ENCODE peak calls at places on chromosomes 7 and 10, in nine cellular contexts. One of them, this sample, is unnamed.

GRCh38 chr10:110803830-110804338 is 67.8 kb upstream of the PDCD4 start:
- DNase-seq in GM23338: peak; percentile 77
- DNase-seq in GM23248: peak; percentile 69
- DNase-seq in PC-3: peak; percentile 48
- DNase-seq in hepatocyte: peak; percentile 78
- DNase-seq in HCT116: no peak
- DNase-seq in MM.1S: peak; percentile 38
- DNase-seq in SK-N-SH: peak; percentile 72
- DNase-seq in neural progenitor cell: peak; percentile 75
- DNase-seq in this sample: peak; percentile 74

GRCh38 chr10:36759111-36759805 is 366.1 kb upstream of the ANKRD30A start:
- DNase-seq in GM23338: no peak
- DNase-seq in GM23248: peak; percentile 94
- DNase-seq in PC-3: peak; percentile 100
- DNase-seq in hepatocyte: no peak
- DNase-seq in HCT116: no peak
- DNase-seq in MM.1S: no peak
- DNase-seq in SK-N-SH: no peak
- DNase-seq in neural progenitor cell: no peak
- DNase-seq in this sample: no peak

GRCh38 chr10:133011883-133012282 is 69.5 kb upstream of the CFAP46 start:
- DNase-seq in GM23338: no peak
- DNase-seq in GM23248: no peak
- DNase-seq in PC-3: no peak
- DNase-seq in hepatocyte: no peak
- DNase-seq in HCT116: no peak
- DNase-seq in MM.1S: no peak
- DNase-seq in SK-N-SH: no peak
- DNase-seq in neural progenitor cell: no peak
- DNase-seq in this sample: no peak

GRCh38 chr7:33487998-33488682 is 358.8 kb downstream of the BBS9 start:
- DNase-seq in GM23338: no peak
- DNase-seq in GM23248: no peak
- DNase-seq in PC-3: no peak
- DNase-seq in hepatocyte: no peak
- DNase-seq in HCT116: no peak
- DNase-seq in MM.1S: no peak
- DNase-seq in SK-N-SH: no peak
- DNase-seq in neural progenitor cell: no peak
- DNase-seq in this sample: peak; percentile 4

GRCh38 chr10:18214692-18215563 is 74.7 kb downstream of the CACNB2 start:
- DNase-seq in GM23338: peak; percentile 70
- DNase-seq in GM23248: peak; percentile 76
- DNase-seq in PC-3: peak; percentile 50
- DNase-seq in hepatocyte: peak; percentile 70
- DNase-seq in HCT116: no peak
- DNase-seq in MM.1S: peak; percentile 38
- DNase-seq in SK-N-SH: peak; percentile 46
- DNase-seq in neural progenitor cell: peak; percentile 61
- DNase-seq in this sample: peak; percentile 6

GRCh38 chr10:34280599-34281374 is 534.3 kb downstream of the PARD3 start:
- DNase-seq in GM23338: peak; percentile 50
- DNase-seq in GM23248: peak; percentile 95
- DNase-seq in PC-3: peak; percentile 100
- DNase-seq in hepatocyte: peak; percentile 61
- DNase-seq in HCT116: no peak
- DNase-seq in MM.1S: no peak
- DNase-seq in SK-N-SH: no peak
- DNase-seq in neural progenitor cell: peak; percentile 17
- DNase-seq in this sample: no peak

GRCh38 chr7:44196450-44196872 is 4.3 kb upstream of the YKT6 start:
- DNase-seq in GM23338: peak; percentile 74
- DNase-seq in GM23248: peak; percentile 78
- DNase-seq in PC-3: peak; percentile 66
- DNase-seq in hepatocyte: peak; percentile 75
- DNase-seq in HCT116: peak; percentile 47
- DNase-seq in MM.1S: peak; percentile 24
- DNase-seq in SK-N-SH: peak; percentile 81
- DNase-seq in neural progenitor cell: peak; percentile 64
- DNase-seq in this sample: peak; percentile 75

GRCh38 chr10:34808789-34809745 is 6.0 kb downstream of the PARD3 start:
- DNase-seq in GM23338: peak; percentile 76
- DNase-seq in GM23248: peak; percentile 56
- DNase-seq in PC-3: no peak
- DNase-seq in hepatocyte: peak; percentile 59
- DNase-seq in HCT116: no peak
- DNase-seq in MM.1S: peak; percentile 70
- DNase-seq in SK-N-SH: no peak
- DNase-seq in neural progenitor cell: peak; percentile 75
- DNase-seq in this sample: no peak

GRCh38 chr10:34959321-34959720 is 130.8 kb downstream of the CUL2 start:
- DNase-seq in GM23338: no peak
- DNase-seq in GM23248: no peak
- DNase-seq in PC-3: no peak
- DNase-seq in hepatocyte: no peak
- DNase-seq in HCT116: no peak
- DNase-seq in MM.1S: no peak
- DNase-seq in SK-N-SH: peak; percentile 40
- DNase-seq in neural progenitor cell: peak; percentile 26
- DNase-seq in this sample: no peak

GRCh38 chr10:127576751-127577161 is 27.6 kb downstream of the NPS start:
- DNase-seq in GM23338: no peak
- DNase-seq in GM23248: no peak
- DNase-seq in PC-3: no peak
- DNase-seq in hepatocyte: no peak
- DNase-seq in HCT116: no peak
- DNase-seq in MM.1S: no peak
- DNase-seq in SK-N-SH: no peak
- DNase-seq in neural progenitor cell: no peak
- DNase-seq in this sample: no peak

GRCh38 chr10:105585215-105585614 is 944.1 kb downstream of the SORCS3 start:
- DNase-seq in GM23338: no peak
- DNase-seq in GM23248: no peak
- DNase-seq in PC-3: peak; percentile 22
- DNase-seq in hepatocyte: no peak
- DNase-seq in HCT116: no peak
- DNase-seq in MM.1S: no peak
- DNase-seq in SK-N-SH: no peak
- DNase-seq in neural progenitor cell: no peak
- DNase-seq in this sample: no peak

GRCh38 chr10:9510626-9511025 is 1456.1 kb downstream of the GATA3 start:
- DNase-seq in GM23338: peak; percentile 80
- DNase-seq in GM23248: no peak
- DNase-seq in PC-3: no peak
- DNase-seq in hepatocyte: no peak
- DNase-seq in HCT116: no peak
- DNase-seq in MM.1S: no peak
- DNase-seq in SK-N-SH: no peak
- DNase-seq in neural progenitor cell: no peak
- DNase-seq in this sample: no peak

GRCh38 chr10:110864662-110865140 is 7.0 kb upstream of the PDCD4 start:
- DNase-seq in GM23338: no peak
- DNase-seq in GM23248: peak; percentile 15
- DNase-seq in PC-3: no peak
- DNase-seq in hepatocyte: no peak
- DNase-seq in HCT116: no peak
- DNase-seq in MM.1S: peak; percentile 93
- DNase-seq in SK-N-SH: no peak
- DNase-seq in neural progenitor cell: no peak
- DNase-seq in this sample: peak; percentile 89

DNA sequence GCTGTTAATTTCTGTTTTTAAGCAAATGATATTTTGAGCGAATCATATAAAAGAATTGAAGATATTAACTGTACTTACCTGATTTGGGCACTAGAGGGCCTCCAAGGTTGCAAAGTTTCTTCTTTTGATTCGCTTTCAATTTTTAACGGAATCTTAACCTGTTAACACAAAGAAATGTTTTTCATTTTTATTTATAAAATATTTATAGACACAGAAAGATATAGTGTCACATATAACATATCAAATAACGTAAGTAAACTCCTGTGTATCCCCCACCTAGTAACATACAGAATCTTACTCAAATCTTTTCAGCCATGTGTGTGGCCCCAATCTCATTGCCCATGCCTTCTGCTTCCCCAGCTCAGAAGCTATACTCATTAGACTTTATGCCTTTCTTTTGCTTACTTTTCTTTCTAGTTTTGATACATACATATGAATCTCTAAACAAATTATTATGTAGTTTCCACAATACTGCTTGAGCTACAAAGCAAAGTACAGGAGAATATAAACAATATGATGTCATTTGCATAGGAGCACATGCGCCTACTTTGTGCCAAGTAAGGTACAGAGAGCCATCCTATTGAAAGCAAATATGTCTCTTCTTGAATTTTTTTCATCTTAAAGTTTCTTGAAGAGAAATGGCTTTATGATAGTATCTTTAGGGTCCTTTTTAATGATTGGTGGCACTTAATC is 49.5 kb upstream of the ZPBP start:
- DNase-seq in GM23338: peak; percentile 64
- DNase-seq in GM23248: peak; percentile 55
- DNase-seq in PC-3: peak; percentile 59
- DNase-seq in hepatocyte: peak; percentile 40
- DNase-seq in HCT116: peak; percentile 36
- DNase-seq in MM.1S: peak; percentile 45
- DNase-seq in SK-N-SH: no peak
- DNase-seq in neural progenitor cell: peak; percentile 39
- DNase-seq in this sample: peak; percentile 80
- TF ChIP-seq EZH2phosphoT487 in GM23338: no peak
- TF ChIP-seq EZH2phosphoT487 in GM23248: no peak
- TF ChIP-seq EZH2phosphoT487 in PC-3: no peak
- TF ChIP-seq EZH2phosphoT487 in hepatocyte: no peak
- TF ChIP-seq EZH2phosphoT487 in HCT116: no peak
- TF ChIP-seq EZH2phosphoT487 in MM.1S: no peak
- TF ChIP-seq EZH2phosphoT487 in SK-N-SH: no peak
- TF ChIP-seq EZH2phosphoT487 in neural progenitor cell: no peak
- TF ChIP-seq EZH2phosphoT487 in this sample: no peak

GRCh38 chr7:98880485-98880884 is 2.2 kb downstream of the TRRAP start:
- DNase-seq in GM23338: no peak
- DNase-seq in GM23248: no peak
- DNase-seq in PC-3: no peak
- DNase-seq in hepatocyte: no peak
- DNase-seq in HCT116: no peak
- DNase-seq in MM.1S: no peak
- DNase-seq in SK-N-SH: no peak
- DNase-seq in neural progenitor cell: no peak
- DNase-seq in this sample: no peak
- H3K4me2 ChIP-seq in GM23338: no peak overlapping the region
- H3K4me2 ChIP-seq in GM23248: no peak overlapping the region
- H3K4me2 ChIP-seq in PC-3: no peak overlapping the region
- H3K4me2 ChIP-seq in hepatocyte: peak overlapping the region; percentile 95
- H3K4me2 ChIP-seq in HCT116: peak overlapping the region; percentile 78
- H3K4me2 ChIP-seq in MM.1S: peak overlapping the region; percentile 90
- H3K4me2 ChIP-seq in SK-N-SH: peak overlapping the region; percentile 99
- H3K4me2 ChIP-seq in neural progenitor cell: peak overlapping the region; percentile 99
- H3K4me2 ChIP-seq in this sample: peak overlapping the region; percentile 80

GRCh38 chr10:103193820-103194529 is 903 bp upstream of the NT5C2 start:
- DNase-seq in GM23338: peak; percentile 42
- DNase-seq in GM23248: peak; percentile 52
- DNase-seq in PC-3: peak; percentile 81
- DNase-seq in hepatocyte: no peak
- DNase-seq in HCT116: peak; percentile 47
- DNase-seq in MM.1S: no peak
- DNase-seq in SK-N-SH: peak; percentile 16
- DNase-seq in neural progenitor cell: peak; percentile 31
- DNase-seq in this sample: no peak

GRCh38 chr10:103188853-103189252 is 4.2 kb downstream of the NT5C2 start:
- DNase-seq in GM23338: no peak
- DNase-seq in GM23248: peak; percentile 35
- DNase-seq in PC-3: peak; percentile 8
- DNase-seq in hepatocyte: no peak
- DNase-seq in HCT116: no peak
- DNase-seq in MM.1S: no peak
- DNase-seq in SK-N-SH: no peak
- DNase-seq in neural progenitor cell: no peak
- DNase-seq in this sample: no peak

GRCh38 chr10:103192089-103192450 is 1.0 kb downstream of the NT5C2 start:
- DNase-seq in GM23338: no peak
- DNase-seq in GM23248: peak; percentile 56
- DNase-seq in PC-3: no peak
- DNase-seq in hepatocyte: peak; percentile 24
- DNase-seq in HCT116: no peak
- DNase-seq in MM.1S: peak; percentile 6
- DNase-seq in SK-N-SH: peak; percentile 36
- DNase-seq in neural progenitor cell: no peak
- DNase-seq in this sample: no peak

GRCh38 chr10:103193107-103193819 is at the start of gene NT5C2:
- DNase-seq in GM23338: peak; percentile 88
- DNase-seq in GM23248: peak; percentile 92
- DNase-seq in PC-3: peak; percentile 73
- DNase-seq in hepatocyte: peak; percentile 92
- DNase-seq in HCT116: peak; percentile 64
- DNase-seq in MM.1S: peak; percentile 78
- DNase-seq in SK-N-SH: peak; percentile 94
- DNase-seq in neural progenitor cell: peak; percentile 93
- DNase-seq in this sample: peak; percentile 84

GRCh38 chr10:103192451-103193106 is 493 bp downstream of the NT5C2 start:
- DNase-seq in GM23338: peak; percentile 75
- DNase-seq in GM23248: peak; percentile 92
- DNase-seq in PC-3: peak; percentile 56
- DNase-seq in hepatocyte: peak; percentile 87
- DNase-seq in HCT116: peak; percentile 55
- DNase-seq in MM.1S: peak; percentile 77
- DNase-seq in SK-N-SH: peak; percentile 67
- DNase-seq in neural progenitor cell: peak; percentile 89
- DNase-seq in this sample: peak; percentile 91
- TF ChIP-seq EZH2phosphoT487 in GM23338: no peak
- TF ChIP-seq EZH2phosphoT487 in GM23248: no peak
- TF ChIP-seq EZH2phosphoT487 in PC-3: no peak
- TF ChIP-seq EZH2phosphoT487 in hepatocyte: no peak
- TF ChIP-seq EZH2phosphoT487 in HCT116: no peak
- TF ChIP-seq EZH2phosphoT487 in MM.1S: no peak
- TF ChIP-seq EZH2phosphoT487 in SK-N-SH: no peak
- TF ChIP-seq EZH2phosphoT487 in neural progenitor cell: no peak
- TF ChIP-seq EZH2phosphoT487 in this sample: no peak

GRCh38 chr10:97355571-97355975 is 21.0 kb upstream of the FRAT2 start:
- DNase-seq in GM23338: peak; percentile 74
- DNase-seq in GM23248: peak; percentile 18
- DNase-seq in PC-3: no peak
- DNase-seq in hepatocyte: peak; percentile 36
- DNase-seq in HCT116: no peak
- DNase-seq in MM.1S: no peak
- DNase-seq in SK-N-SH: no peak
- DNase-seq in neural progenitor cell: peak; percentile 64
- DNase-seq in this sample: no peak

GRCh38 chr10:97358781-97359180 is 24.3 kb upstream of the FRAT2 start:
- DNase-seq in GM23338: no peak
- DNase-seq in GM23248: no peak
- DNase-seq in PC-3: no peak
- DNase-seq in hepatocyte: no peak
- DNase-seq in HCT116: no peak
- DNase-seq in MM.1S: no peak
- DNase-seq in SK-N-SH: no peak
- DNase-seq in neural progenitor cell: no peak
- DNase-seq in this sample: no peak

GRCh38 chr10:97356918-97357317 is 22.4 kb upstream of the FRAT2 start:
- DNase-seq in GM23338: no peak
- DNase-seq in GM23248: no peak
- DNase-seq in PC-3: no peak
- DNase-seq in hepatocyte: no peak
- DNase-seq in HCT116: no peak
- DNase-seq in MM.1S: no peak
- DNase-seq in SK-N-SH: no peak
- DNase-seq in neural progenitor cell: no peak
- DNase-seq in this sample: no peak

GRCh38 chr10:97358349-97358748 is 23.8 kb upstream of the FRAT2 start:
- DNase-seq in GM23338: no peak
- DNase-seq in GM23248: no peak
- DNase-seq in PC-3: no peak
- DNase-seq in hepatocyte: no peak
- DNase-seq in HCT116: no peak
- DNase-seq in MM.1S: no peak
- DNase-seq in SK-N-SH: no peak
- DNase-seq in neural progenitor cell: no peak
- DNase-seq in this sample: no peak

GRCh38 chr10:97356318-97356914 is 21.9 kb upstream of the FRAT2 start:
- DNase-seq in GM23338: no peak
- DNase-seq in GM23248: peak; percentile 8
- DNase-seq in PC-3: no peak
- DNase-seq in hepatocyte: no peak
- DNase-seq in HCT116: no peak
- DNase-seq in MM.1S: no peak
- DNase-seq in SK-N-SH: no peak
- DNase-seq in neural progenitor cell: no peak
- DNase-seq in this sample: peak; percentile 53
- H3K4me2 ChIP-seq in GM23338: no peak overlapping the region
- H3K4me2 ChIP-seq in GM23248: no peak overlapping the region
- H3K4me2 ChIP-seq in PC-3: no peak overlapping the region
- H3K4me2 ChIP-seq in hepatocyte: no peak overlapping the region
- H3K4me2 ChIP-seq in HCT116: no peak overlapping the region
- H3K4me2 ChIP-seq in MM.1S: no peak overlapping the region
- H3K4me2 ChIP-seq in SK-N-SH: no peak overlapping the region
- H3K4me2 ChIP-seq in neural progenitor cell: no peak overlapping the region
- H3K4me2 ChIP-seq in this sample: no peak overlapping the region